ENCODE peak calls at places on chromosomes 6 and 20, in eight cellular contexts. One of them, this sample, is unnamed.
A peak's percentile ranks its signal among the peaks of the same experiment; 100 is the strongest.

GRCh38 chr6:122364084-122364483 is 35.4 kb upstream of the HSF2 start:
- DNase-seq in activated T-cell treated with anti-CD3 and anti-CD28 coated beads for 1 hour: no peak
- DNase-seq in posterior vena cava: no peak
- DNase-seq in epithelial cell of prostate: no peak
- DNase-seq in HCT116: no peak
- DNase-seq in PC-3: no peak
- DNase-seq in neural crest cell: no peak
- DNase-seq in choroid plexus epithelial cell: no peak
- DNase-seq in this sample: no peak

GRCh38 chr6:66930559-66931290 is 1223.7 kb upstream of the EYS start:
- DNase-seq in activated T-cell treated with anti-CD3 and anti-CD28 coated beads for 1 hour: no peak
- DNase-seq in posterior vena cava: no peak
- DNase-seq in epithelial cell of prostate: no peak
- DNase-seq in HCT116: no peak
- DNase-seq in PC-3: peak; percentile 66
- DNase-seq in neural crest cell: no peak
- DNase-seq in choroid plexus epithelial cell: peak; percentile 76
- DNase-seq in this sample: no peak

GRCh38 chr6:157941101-157941863 is 40.4 kb upstream of the SYNJ2 start:
- DNase-seq in activated T-cell treated with anti-CD3 and anti-CD28 coated beads for 1 hour: no peak
- DNase-seq in posterior vena cava: no peak
- DNase-seq in epithelial cell of prostate: no peak
- DNase-seq in HCT116: no peak
- DNase-seq in PC-3: no peak
- DNase-seq in neural crest cell: no peak
- DNase-seq in choroid plexus epithelial cell: no peak
- DNase-seq in this sample: no peak

GRCh38 chr6:80357674-80358073 is 251.2 kb downstream of the BCKDHB start:
- DNase-seq in activated T-cell treated with anti-CD3 and anti-CD28 coated beads for 1 hour: no peak
- DNase-seq in posterior vena cava: no peak
- DNase-seq in epithelial cell of prostate: no peak
- DNase-seq in HCT116: no peak
- DNase-seq in PC-3: no peak
- DNase-seq in neural crest cell: no peak
- DNase-seq in choroid plexus epithelial cell: no peak
- DNase-seq in this sample: no peak

GRCh38 chr6:80366721-80367120 is 260.2 kb downstream of the BCKDHB start:
- DNase-seq in activated T-cell treated with anti-CD3 and anti-CD28 coated beads for 1 hour: no peak
- DNase-seq in posterior vena cava: no peak
- DNase-seq in epithelial cell of prostate: no peak
- DNase-seq in HCT116: no peak
- DNase-seq in PC-3: no peak
- DNase-seq in neural crest cell: no peak
- DNase-seq in choroid plexus epithelial cell: peak; percentile 90
- DNase-seq in this sample: peak; percentile 72

GRCh38 chr20:2978519-2978918 is 64.9 kb upstream of the GNRH2 start:
- DNase-seq in activated T-cell treated with anti-CD3 and anti-CD28 coated beads for 1 hour: no peak
- DNase-seq in posterior vena cava: no peak
- DNase-seq in epithelial cell of prostate: no peak
- DNase-seq in HCT116: no peak
- DNase-seq in PC-3: no peak
- DNase-seq in neural crest cell: no peak
- DNase-seq in choroid plexus epithelial cell: no peak
- DNase-seq in this sample: no peak

GRCh38 chr6:15088904-15089568 is 156.8 kb upstream of the JARID2 start:
- DNase-seq in activated T-cell treated with anti-CD3 and anti-CD28 coated beads for 1 hour: no peak
- DNase-seq in posterior vena cava: no peak
- DNase-seq in epithelial cell of prostate: no peak
- DNase-seq in HCT116: no peak
- DNase-seq in PC-3: no peak
- DNase-seq in neural crest cell: no peak
- DNase-seq in choroid plexus epithelial cell: no peak
- DNase-seq in this sample: no peak

GRCh38 chr6:139308284-139308916 is 16.6 kb upstream of the TXLNB start:
- DNase-seq in activated T-cell treated with anti-CD3 and anti-CD28 coated beads for 1 hour: no peak
- DNase-seq in posterior vena cava: no peak
- DNase-seq in epithelial cell of prostate: no peak
- DNase-seq in HCT116: no peak
- DNase-seq in PC-3: peak; percentile 13
- DNase-seq in neural crest cell: no peak
- DNase-seq in choroid plexus epithelial cell: peak; percentile 37
- DNase-seq in this sample: no peak

GRCh38 chr6:19662911-19663310 is 174.3 kb upstream of the ID4 start:
- DNase-seq in activated T-cell treated with anti-CD3 and anti-CD28 coated beads for 1 hour: no peak
- DNase-seq in posterior vena cava: no peak
- DNase-seq in epithelial cell of prostate: no peak
- DNase-seq in HCT116: no peak
- DNase-seq in PC-3: no peak
- DNase-seq in neural crest cell: no peak
- DNase-seq in choroid plexus epithelial cell: no peak
- DNase-seq in this sample: no peak